ENCODE peak calls at places on chromosomes 6 and 20, in four cellular contexts. D is H1, F is HepG2, U is K562. G is an unnamed sample.

GRCh38 chr20:50216543-50217206 is 26.0 kb downstream of the CEBPB start:
- DNase-seq in F (peak; percentile 63), D (no peak), U (no peak), G (no peak)

GRCh38 chr20:29689411-29690225 is 1567.8 kb upstream of the DEFB115 start:
- DNase-seq in U (peak; percentile 73), D (no peak), F (no peak), G (no peak)

GRCh38 chr20:831251-831650 is 2.3 kb upstream of the FAM110A start:
- DNase-seq in D (no peak), U (no peak), F (no peak), G (no peak)

GRCh38 chr6:13331516-13332348 is 3.4 kb upstream of the TBC1D7 start:
- DNase-seq in U (peak; percentile 43), F (peak; percentile 40), D (no peak), G (no peak)

GRCh38 chr6:55046869-55047422 is 127.4 kb upstream of the HCRTR2 start:
- DNase-seq in D (no peak), U (no peak), F (no peak), G (no peak)

GRCh38 chr20:58144071-58144470 is 84.4 kb downstream of the ANKRD60 start:
- DNase-seq in U (no peak), D (no peak), F (no peak), G (no peak)

GRCh38 chr6:157107915-157108651 is 215.2 kb downstream of the TMEM242 start:
- DNase-seq in U (peak; percentile 79), D (no peak), F (no peak), G (peak; percentile 46)

GRCh38 chr6:117280922-117281321 is 15.6 kb downstream of the VGLL2 start:
- DNase-seq in U (peak; percentile 29), D (peak; percentile 56), F (peak; percentile 13), G (no peak)

GRCh38 chr20:20603339-20603990 is 109.0 kb downstream of the RALGAPA2 start:
- DNase-seq in U (no peak), D (no peak), F (no peak), G (no peak)

GRCh38 chr6:40474937-40475336 is 112.2 kb downstream of the LRFN2 start:
- DNase-seq in U (no peak), F (no peak), D (no peak), G (no peak)

GRCh38 chr6:28597217-28597835 is 71.6 kb downstream of the GPX5 start:
- DNase-seq in D (peak; percentile 86), F (peak; percentile 46), U (no peak), G (peak; percentile 86)

GRCh38 chr6:52881996-52882841 is 27.3 kb downstream of the GSTA3 start:
- DNase-seq in F (peak; percentile 69), D (peak; percentile 78), U (peak; percentile 80), G (peak; percentile 75)

GRCh38 chr6:75183099-75183541 is 22.7 kb downstream of the COL12A1 start:
- DNase-seq in D (no peak), F (no peak), U (no peak), G (peak; percentile 24)

GRCh38 chr6:15870354-15871043 is 207.7 kb upstream of the DTNBP1 start:
- DNase-seq in F (no peak), D (no peak), U (no peak), G (no peak)

GRCh38 chr6:81401970-81402690 is 350.4 kb downstream of the TENT5A start:
- DNase-seq in D (no peak), F (no peak), U (no peak), G (no peak)

GRCh38 chr6:5422321-5422915 is 161.1 kb downstream of the FARS2 start:
- DNase-seq in D (peak; percentile 57), U (peak; percentile 30), F (peak; percentile 34), G (no peak)

GRCh38 chr6:140040391-140040790 is 665.9 kb upstream of the CITED2 start:
- DNase-seq in U (no peak), F (no peak), D (no peak), G (no peak)

GRCh38 chr20:49399329-49399728 is 83.1 kb downstream of the KCNB1 start:
- DNase-seq in F (no peak), D (no peak), U (no peak), G (no peak)

GRCh38 chr6:129385117-129385516 is 324.9 kb downstream of the ARHGAP18 start:
- DNase-seq in F (no peak), U (no peak), D (no peak), G (no peak)

GRCh38 chr20:2010533-2010932 is 16.7 kb upstream of the PDYN start:
- DNase-seq in D (peak; percentile 23), U (no peak), F (no peak), G (no peak)

GRCh38 chr6:42452171-42453026 is 673 bp upstream of the TRERF1 start:
- DNase-seq in D (peak; percentile 85), F (no peak), U (peak; percentile 59), G (peak; percentile 86)

GRCh38 chr6:14373648-14374437 is 256.3 kb downstream of the CD83 start:
- DNase-seq in F (no peak), U (no peak), D (no peak), G (no peak)

GRCh38 chr6:164097056-164097455 is 682.5 kb downstream of the QKI start:
- DNase-seq in D (no peak), U (no peak), F (no peak), G (no peak)

GRCh38 chr6:164097557-164098398 is 683.3 kb downstream of the QKI start:
- DNase-seq in F (no peak), D (no peak), U (no peak), G (no peak)

GRCh38 chr6:164098857-164099534 is 684.5 kb downstream of the QKI start:
- DNase-seq in F (peak; percentile 14), D (no peak), U (peak; percentile 37), G (no peak)

GRCh38 chr6:164102701-164103100 is 688.2 kb downstream of the QKI start:
- DNase-seq in F (no peak), U (no peak), D (no peak), G (no peak)

DNA sequence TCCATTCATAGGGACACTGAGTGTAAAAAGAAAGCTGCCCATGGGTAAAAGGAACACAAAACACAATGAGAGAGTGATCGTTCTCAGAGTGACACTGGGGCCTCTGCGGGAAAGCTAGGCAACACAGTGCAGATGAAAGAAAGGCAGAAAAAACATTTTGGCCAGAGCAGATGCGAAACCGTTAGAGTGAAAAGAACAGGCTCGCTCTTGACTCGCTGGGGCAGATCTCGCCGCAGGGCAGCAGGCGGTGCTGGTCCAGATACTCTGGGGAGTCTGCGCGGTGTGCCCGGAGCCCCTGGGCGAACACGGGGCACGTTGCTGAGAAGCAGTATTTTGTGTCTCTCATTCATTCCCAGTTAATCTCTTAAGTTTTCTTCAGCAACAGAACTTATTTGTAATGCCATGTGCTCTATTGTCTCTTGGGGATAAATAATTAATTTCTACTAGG is 685.0 kb downstream of the QKI start:
- DNase-seq in F (no peak), U (no peak), D (no peak), G (no peak)
- TF ChIP-seq PHF8 in F (no peak), U (no peak), D (no peak), G (no peak)

GRCh38 chr6:125191916-125192609 is 38.5 kb downstream of the TPD52L1 start:
- DNase-seq in D (peak; percentile 67), U (peak; percentile 88), F (peak; percentile 51), G (peak; percentile 47)

GRCh38 chr6:125194980-125195379 is 41.4 kb downstream of the TPD52L1 start:
- DNase-seq in U (no peak), D (no peak), F (no peak), G (no peak)

GRCh38 chr6:125195526-125195925 is 42.0 kb downstream of the TPD52L1 start:
- DNase-seq in F (no peak), D (no peak), U (no peak), G (no peak)

GRCh38 chr6:125192610-125192930 is 39.0 kb downstream of the TPD52L1 start:
- DNase-seq in U (no peak), F (no peak), D (no peak), G (no peak)

DNA sequence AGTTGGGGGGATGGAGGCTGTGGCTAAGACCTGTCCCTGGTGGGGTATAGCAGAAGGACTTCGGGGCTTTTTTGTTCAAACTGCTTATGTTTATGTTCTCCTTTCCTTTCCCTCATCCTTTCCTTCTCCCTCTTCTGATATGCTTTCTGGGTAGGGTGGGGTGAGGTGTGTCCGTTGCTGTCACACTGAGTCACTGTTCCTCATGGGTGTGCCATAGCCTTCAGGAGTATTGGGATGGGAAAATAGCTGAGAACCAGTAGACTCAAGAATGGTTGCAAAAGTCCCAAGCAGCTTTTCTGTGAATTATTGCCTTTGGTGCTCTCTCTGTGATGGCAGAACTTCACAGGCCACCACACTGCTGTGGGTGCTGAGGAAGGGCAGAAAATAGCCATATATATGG is 39.6 kb downstream of the TPD52L1 start:
- DNase-seq in U (no peak), D (no peak), F (no peak), G (no peak)
- TF ChIP-seq PHF8 in U (no peak), D (no peak), F (no peak), G (no peak)

GRCh38 chr6:26284537-26285142 is 80.4 kb upstream of the BTN3A2 start:
- DNase-seq in U (peak; percentile 78), D (peak; percentile 59), F (no peak), G (no peak)
- TF ChIP-seq PHF8 in U (no peak), D (no peak), F (no peak), G (no peak)

GRCh38 chr20:45456632-45457031 is 12.9 kb upstream of the WFDC2 start:
- DNase-seq in D (peak; percentile 73), U (peak; percentile 55), F (peak; percentile 70), G (no peak)
- TF ChIP-seq PHF8 in D (no peak), U (no peak), F (no peak), G (no peak)

DNA sequence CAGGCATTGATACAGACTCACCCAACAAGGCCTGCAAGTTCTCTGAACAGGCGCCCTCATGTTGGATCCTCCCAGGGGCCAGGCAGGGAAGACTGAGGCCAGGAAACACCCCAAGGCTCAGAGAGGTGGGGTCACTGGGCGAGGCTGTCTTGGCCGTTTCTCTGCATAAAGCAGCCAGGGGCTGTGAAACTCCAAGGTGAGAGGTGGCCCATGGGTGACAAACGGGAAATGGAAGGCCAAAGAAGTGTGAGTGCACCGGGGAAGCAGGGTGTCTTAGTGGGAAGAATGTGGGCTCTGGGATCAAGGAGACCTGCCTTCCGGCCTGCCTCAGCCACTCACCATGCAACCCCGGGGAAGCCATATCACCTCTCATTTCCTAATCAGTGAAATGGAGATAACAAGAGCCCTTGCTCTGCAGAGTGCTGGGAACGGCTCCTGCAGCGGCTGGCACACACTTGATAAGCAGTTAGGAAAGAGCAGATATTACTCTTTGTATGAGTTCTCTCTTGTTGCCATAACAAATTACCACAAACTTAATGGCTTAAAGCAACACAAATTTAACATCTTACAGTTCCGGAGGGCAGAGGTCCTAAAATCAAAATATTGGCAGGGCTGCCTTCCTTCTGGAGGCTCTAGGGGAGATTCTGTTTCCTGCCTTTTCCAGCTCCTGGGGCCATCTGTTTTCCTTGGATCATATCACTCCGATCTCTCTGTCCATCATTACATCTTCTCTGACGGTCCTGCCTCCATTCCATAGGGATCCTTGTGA is 168.6 kb downstream of the NFATC2 start:
- DNase-seq in U (peak; percentile 82), F (no peak), D (no peak), G (no peak)
- TF ChIP-seq PHF8 in U (no peak), F (no peak), D (no peak), G (no peak)

GRCh38 chr20:35146299-35146921 is 726 bp downstream of the EDEM2 start:
- DNase-seq in D (no peak), F (peak; percentile 56), U (peak; percentile 61), G (peak; percentile 78)
- TF ChIP-seq PHF8 in D (no peak), F (no peak), U (no peak), G (no peak)